ENCODE peak calls at places on chromosomes 13 and 19, in five cellular contexts. C is GM23338, J is astrocyte, D is GM12878, M is A673. S is an unnamed sample.

GRCh38 chr13:60448907-60449510 is 52.0 kb downstream of the TDRD3 start:
- DNase-seq in M (peak), D (no peak), C (peak), J (peak), S (peak)

GRCh38 chr19:33438016-33438671 is 64.6 kb downstream of the CEBPG start:
- DNase-seq in J (peak), D (no peak), C (no peak), M (no peak), S (no peak)

GRCh38 chr19:47324502-47324901 is 7.5 kb upstream of the C5AR2 start:
- DNase-seq in M (no peak), C (no peak), D (no peak), J (no peak), S (no peak)

GRCh38 chr19:55597493-55597892 is 1.8 kb downstream of the FIZ1 start:
- DNase-seq in C (no peak), M (no peak), J (no peak), D (no peak), S (no peak)

GRCh38 chr19:29665826-29666633 is 769 bp downstream of the PLEKHF1 start:
- DNase-seq in C (peak), J (peak), M (no peak), D (no peak), S (no peak)

GRCh38 chr13:30829145-30829544 is 76.9 kb upstream of the MEDAG start:
- DNase-seq in M (no peak), D (no peak), J (peak), C (no peak), S (peak)

GRCh38 chr19:6509118-6509971 is 7.2 kb upstream of the TUBB4A start:
- DNase-seq in J (no peak), D (no peak), M (no peak), C (no peak), S (no peak)

GRCh38 chr19:1882786-1883692 is 2.3 kb downstream of the ABHD17A start:
- DNase-seq in M (no peak), C (no peak), D (no peak), J (no peak), S (no peak)

GRCh38 chr19:29084266-29084665 is 128.7 kb downstream of the UQCRFS1 start:
- DNase-seq in D (no peak), J (no peak), M (no peak), C (peak), S (no peak)

GRCh38 chr19:8640402-8641004 is 10.1 kb downstream of the NFILZ start:
- DNase-seq in M (no peak), C (no peak), J (no peak), D (no peak), S (no peak)

GRCh38 chr19:3186891-3187661 is 1.3 kb downstream of the NCLN start:
- DNase-seq in J (no peak), M (no peak), C (no peak), D (no peak), S (no peak)

GRCh38 chr13:101941095-101941777 is 460.6 kb downstream of the FGF14 start:
- DNase-seq in J (no peak), M (peak), D (no peak), C (peak), S (no peak)

GRCh38 chr19:46069841-46070341 is 29.1 kb upstream of the IGFL4 start:
- DNase-seq in M (no peak), J (peak), D (no peak), C (no peak), S (peak)

GRCh38 chr19:1856345-1856697 is 7.1 kb downstream of the KLF16 start:
- DNase-seq in D (no peak), J (no peak), C (no peak), M (no peak), S (no peak)

GRCh38 chr13:73913043-73913740 is 221.0 kb downstream of the KLF12 start:
- DNase-seq in J (peak), D (no peak), M (no peak), C (no peak), S (no peak)

GRCh38 chr19:6066661-6067646 is 43.3 kb downstream of the RFX2 start:
- DNase-seq in M (peak), D (no peak), C (peak), J (peak), S (no peak)

GRCh38 chr19:7441468-7442146 is 47.2 kb downstream of the PEX11G start:
- DNase-seq in J (no peak), M (no peak), D (no peak), C (no peak), S (no peak)

GRCh38 chr19:18419195-18419698 is at the start of gene SSBP4:
- DNase-seq in M (peak), D (no peak), J (peak), C (peak), S (no peak)

GRCh38 chr19:18416778-18417249 is 2.4 kb upstream of the SSBP4 start:
- DNase-seq in J (peak), M (peak), D (no peak), C (peak), S (no peak)

GRCh38 chr19:18418725-18419194 is 438 bp upstream of the SSBP4 start:
- DNase-seq in C (peak), J (no peak), M (peak), D (no peak), S (no peak)

GRCh38 chr19:18418034-18418724 is 1.0 kb upstream of the SSBP4 start:
- DNase-seq in M (no peak), J (no peak), C (no peak), D (no peak), S (no peak)

DNA sequence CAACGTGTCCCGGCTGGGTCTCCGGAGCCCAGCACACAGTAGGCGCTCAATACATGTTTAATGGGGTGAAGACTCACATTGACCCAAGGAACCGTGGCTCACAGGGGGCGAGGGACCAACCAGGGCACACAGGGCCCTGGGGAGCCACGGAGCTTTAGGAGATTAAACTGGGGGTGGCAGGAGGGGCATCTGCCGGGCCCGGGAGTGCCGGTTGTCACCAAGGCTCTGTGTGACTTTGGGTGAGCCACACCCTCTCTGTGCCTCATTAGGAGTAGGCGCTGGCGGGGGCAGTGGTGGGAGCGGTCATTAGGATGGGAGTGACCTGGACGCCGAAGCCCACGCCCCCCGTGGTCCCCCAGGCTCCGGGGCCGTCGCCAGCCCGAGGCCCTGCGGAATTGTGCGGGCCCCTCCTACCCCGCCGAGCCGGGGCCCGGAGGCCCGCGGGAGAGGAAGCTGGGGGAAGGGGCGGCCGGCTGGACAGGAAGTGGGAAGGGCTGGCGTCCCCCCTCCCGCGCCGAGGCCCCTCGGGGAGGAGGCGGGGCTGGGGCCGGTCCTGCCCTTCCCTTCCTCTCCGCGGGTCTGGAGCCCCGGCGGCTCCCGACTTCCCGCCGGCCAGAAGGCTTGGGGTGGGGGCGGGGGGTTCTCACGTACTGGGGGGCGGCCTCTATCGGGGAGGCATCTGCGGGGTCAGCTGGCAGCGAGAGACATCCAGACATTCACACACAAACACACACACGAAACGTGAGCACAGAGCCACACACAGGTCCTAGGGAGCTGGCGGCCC is 1.8 kb upstream of the SSBP4 start:
- DNase-seq in J (peak), D (no peak), M (peak), C (peak), S (no peak)
- TF ChIP-seq EZH2 in J (no peak), D (no peak), M (no peak), C (no peak), S (no peak)

GRCh38 chr19:10517760-10518443 is 655 bp upstream of the S1PR5 start:
- DNase-seq in M (peak), J (no peak), C (peak), D (no peak), S (no peak)
- TF ChIP-seq EZH2 in M (no peak), J (no peak), C (no peak), D (no peak), S (no peak)

GRCh38 chr13:111037838-111038397 is 77.2 kb upstream of the ARHGEF7 start:
- DNase-seq in D (no peak), J (no peak), C (peak), M (no peak), S (no peak)
- TF ChIP-seq EZH2 in D (no peak), J (no peak), C (no peak), M (peak), S (peak)

GRCh38 chr13:78659450-78660110 is 625 bp upstream of the OBI1 start:
- DNase-seq in D (no peak), J (no peak), M (no peak), C (no peak), S (no peak)

GRCh38 chr13:78657699-78658629 is 991 bp downstream of the OBI1 start:
- DNase-seq in J (no peak), M (peak), D (no peak), C (peak), S (no peak)

GRCh38 chr13:78660130-78660857 is 1.3 kb upstream of the OBI1 start:
- DNase-seq in C (peak), J (no peak), M (peak), D (no peak), S (no peak)

GRCh38 chr13:78655906-78656305 is 3.0 kb downstream of the OBI1 start:
- DNase-seq in M (no peak), C (no peak), J (no peak), D (no peak), S (no peak)

DNA sequence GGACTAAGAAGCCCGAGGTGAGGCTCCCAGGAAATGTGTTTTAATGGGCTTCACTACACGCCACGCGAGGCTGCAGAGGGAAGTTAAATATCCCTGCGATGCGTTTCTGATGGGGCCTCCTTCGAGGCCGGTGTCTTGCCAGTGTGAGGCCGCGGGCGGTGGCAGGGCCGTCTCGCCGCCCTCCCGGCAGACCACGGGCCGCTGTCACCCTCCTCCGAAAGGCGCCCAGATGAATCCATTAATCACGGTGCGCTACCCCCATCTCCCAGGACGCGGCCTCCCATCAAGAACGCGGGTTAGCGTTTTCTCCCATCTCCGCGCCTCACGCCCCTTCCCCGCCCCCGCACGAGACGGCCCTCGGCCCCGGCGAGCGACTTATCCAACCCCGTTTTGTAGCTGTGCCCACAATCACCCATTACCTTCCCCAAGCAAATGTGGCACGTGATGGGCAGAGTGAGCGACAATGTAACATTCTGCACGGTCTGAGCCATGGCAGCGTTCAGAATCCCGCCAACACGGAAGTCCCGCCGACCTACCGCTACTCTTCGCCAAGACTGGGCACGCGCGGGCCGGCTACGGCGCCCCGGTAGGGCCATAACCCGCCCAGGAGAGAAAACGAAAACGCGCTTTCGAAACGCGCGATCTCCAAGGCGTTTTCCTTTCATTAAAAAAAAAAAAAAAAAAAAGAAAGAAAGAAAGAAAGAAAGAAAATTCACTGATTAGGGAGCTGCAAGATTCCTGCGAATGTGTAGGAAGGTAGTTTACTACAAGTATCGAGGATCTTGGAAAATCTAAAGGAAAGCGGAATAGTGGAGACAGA is at the start of gene OBI1:
- DNase-seq in D (peak), C (peak), M (peak), J (peak), S (peak)
- TF ChIP-seq EZH2 in D (no peak), C (no peak), M (no peak), J (no peak), S (no peak)